ENCODE peak calls at places on chromosomes 3 and 15, in four cellular contexts. T, A, O and Q are unnamed samples.

GRCh38 chr3:8336456-8336855 is 165.2 kb upstream of the LMCD1 start:
- DNase-seq in A (no peak), T (no peak), O (no peak), Q (no peak)

GRCh38 chr3:105752791-105753415 is 115.9 kb downstream of the CBLB start:
- DNase-seq in T (no peak), A (no peak), O (no peak), Q (no peak)

GRCh38 chr3:113084777-113085176 is 94.0 kb downstream of the GTPBP8 start:
- DNase-seq in T (no peak), O (peak; percentile 54), A (no peak), Q (no peak)

GRCh38 chr15:27483124-27483523 is 512.1 kb downstream of the GABRG3 start:
- DNase-seq in T (no peak), O (no peak), A (no peak), Q (no peak)

GRCh38 chr15:28942521-28943035 is 56.8 kb downstream of the APBA2 start:
- DNase-seq in A (no peak), T (no peak), O (no peak), Q (no peak)

GRCh38 chr15:64502537-64502936 is 42.2 kb downstream of the ZNF609 start:
- DNase-seq in A (no peak), O (no peak), T (no peak), Q (no peak)

GRCh38 chr15:65211157-65211982 is at the start of gene CILP:
- DNase-seq in T (no peak), O (peak; percentile 37), A (peak; percentile 81), Q (peak; percentile 47)

GRCh38 chr3:42601898-42602581 is 1.6 kb downstream of the NKTR start:
- DNase-seq in T (no peak), O (no peak), A (no peak), Q (no peak)

GRCh38 chr15:89975482-89976291 is 25.4 kb upstream of the ZNF710 start:
- DNase-seq in A (no peak), O (no peak), T (no peak), Q (no peak)

GRCh38 chr15:101451192-101451799 is 38.2 kb downstream of the PCSK6 start:
- DNase-seq in O (no peak), A (peak; percentile 87), T (no peak), Q (peak; percentile 76)

GRCh38 chr3:100954990-100955389 is 38.2 kb downstream of the ABI3BP start:
- DNase-seq in A (no peak), O (peak; percentile 52), T (no peak), Q (peak; percentile 27)

GRCh38 chr3:141275032-141275422 is 43.4 kb downstream of the PXYLP1 start:
- DNase-seq in A (no peak), T (peak; percentile 32), O (peak; percentile 87), Q (no peak)

GRCh38 chr3:30473374-30474051 is 132.9 kb upstream of the TGFBR2 start:
- DNase-seq in T (no peak), O (no peak), A (no peak), Q (no peak)

GRCh38 chr15:88635343-88635742 is 3.5 kb upstream of the ISG20 start:
- DNase-seq in A (no peak), T (no peak), O (no peak), Q (no peak)